ENCODE peak calls at places on chromosomes 6 and 20, in four cellular contexts. X, F, Y and I are unnamed samples.

GRCh38 chr6:110615723-110616122 is 139.3 kb upstream of the SLC22A16 start:
- DNase-seq in X (no peak), F (no peak), Y (no peak), I (no peak)

GRCh38 chr6:127941228-127941627 is 40.4 kb upstream of the THEMIS start:
- DNase-seq in Y (no peak), F (no peak), X (no peak), I (no peak)

GRCh38 chr6:111210074-111210729 is 122.9 kb downstream of the SLC16A10 start:
- DNase-seq in F (peak; percentile 51), Y (peak; percentile 6), X (peak; percentile 17), I (peak; percentile 7)

GRCh38 chr20:4972506-4973251 is 28.6 kb downstream of the SLC23A2 start:
- DNase-seq in Y (no peak), X (no peak), F (peak; percentile 48), I (no peak)

GRCh38 chr6:138278326-138278725 is 60.0 kb upstream of the PBOV1 start:
- DNase-seq in F (peak; percentile 28), Y (no peak), X (no peak), I (no peak)

GRCh38 chr6:155141512-155141911 is 122.3 kb upstream of the CLDN20 start:
- DNase-seq in Y (no peak), F (no peak), X (no peak), I (no peak)

GRCh38 chr6:157469378-157469777 is 88.4 kb downstream of the ZDHHC14 start:
- DNase-seq in F (no peak), X (no peak), Y (no peak), I (no peak)

GRCh38 chr20:47927385-47927851 is 142.1 kb upstream of the SULF2 start:
- DNase-seq in Y (no peak), F (no peak), X (no peak), I (no peak)

GRCh38 chr20:35637266-35637665 is 21.6 kb downstream of the SPAG4 start:
- DNase-seq in Y (no peak), X (no peak), F (no peak), I (no peak)

GRCh38 chr20:59403261-59403961 is 103.0 kb downstream of the EDN3 start:
- DNase-seq in F (peak; percentile 29), X (peak; percentile 74), Y (peak; percentile 77), I (no peak)

GRCh38 chr6:111710911-111711310 is 105.2 kb upstream of the TRAF3IP2 start:
- DNase-seq in F (no peak), Y (no peak), X (no peak), I (no peak)

GRCh38 chr20:61370841-61371303 is 118.8 kb downstream of the CDH4 start:
- DNase-seq in Y (no peak), X (no peak), F (no peak), I (no peak)

GRCh38 chr6:158047120-158047518 is 65.5 kb downstream of the SYNJ2 start:
- DNase-seq in Y (no peak), F (no peak), X (no peak), I (no peak)

GRCh38 chr6:130500693-130501092 is 134.9 kb downstream of the TMEM200A start:
- DNase-seq in Y (no peak), F (no peak), X (no peak), I (no peak)

GRCh38 chr6:16105874-16106273 is 23.0 kb upstream of the MYLIP start:
- DNase-seq in F (no peak), Y (no peak), X (no peak), I (no peak)

GRCh38 chr6:147156218-147156617 is 48.0 kb upstream of the STXBP5 start:
- DNase-seq in Y (no peak), F (no peak), X (no peak), I (no peak)